ENCODE peak calls at places on chromosomes 3 and 15, in seven cellular contexts. E is GM13977, S is nephron progenitor cell, A is dorsolateral prefrontal cortex, L is heart right ventricle, D is AG09309, C is GM04503. Q is an unnamed sample.

GRCh38 chr3:51675201-51675611 is 4.2 kb downstream of the TEX264 start:
- DNase-seq in E (no peak), S (no peak), A (no peak), L (no peak), D (peak), C (no peak), Q (no peak)

GRCh38 chr3:6578526-6578925 is 282.4 kb upstream of the GRM7 start:
- DNase-seq in E (no peak), S (no peak), A (no peak), L (no peak), D (no peak), C (no peak), Q (no peak)

GRCh38 chr3:61561374-61562041 is at the start of gene PTPRG:
- DNase-seq in E (peak), S (peak), A (peak), L (peak), D (peak), C (peak), Q (peak)

GRCh38 chr3:109731639-109732473 is 394.5 kb upstream of the DPPA4 start:
- DNase-seq in E (peak), S (peak), A (no peak), L (peak), D (peak), C (peak), Q (peak)

GRCh38 chr15:64930019-64930652 is 18.4 kb downstream of the ANKDD1A start:
- DNase-seq in E (peak), S (no peak), A (no peak), L (no peak), D (no peak), C (no peak), Q (no peak)

GRCh38 chr15:77393471-77393840 is 26.4 kb downstream of the PEAK1 start:
- DNase-seq in E (no peak), S (no peak), A (no peak), L (no peak), D (no peak), C (no peak), Q (no peak)

GRCh38 chr3:150365132-150365604 is 42.9 kb upstream of the TSC22D2 start:
- DNase-seq in E (peak), S (no peak), A (no peak), L (no peak), D (no peak), C (no peak), Q (no peak)

GRCh38 chr3:39468108-39468436 is 592 bp downstream of the MOBP start:
- DNase-seq in E (no peak), S (no peak), A (no peak), L (no peak), D (no peak), C (no peak), Q (no peak)

GRCh38 chr3:66398228-66399025 is 102.4 kb downstream of the LRIG1 start:
- DNase-seq in E (no peak), S (no peak), A (no peak), L (no peak), D (no peak), C (no peak), Q (no peak)

GRCh38 chr3:64387688-64388087 is 162.4 kb upstream of the PRICKLE2 start:
- DNase-seq in E (no peak), S (no peak), A (no peak), L (no peak), D (no peak), C (no peak), Q (no peak)

GRCh38 chr3:134803051-134803505 is 8.0 kb downstream of the EPHB1 start:
- DNase-seq in E (no peak), S (no peak), A (no peak), L (no peak), D (no peak), C (no peak), Q (no peak)

GRCh38 chr3:46163551-46163981 is 44.5 kb downstream of the CCR1 start:
- DNase-seq in E (no peak), S (no peak), A (no peak), L (no peak), D (no peak), C (no peak), Q (no peak)

GRCh38 chr3:39910828-39911464 is 101.5 kb downstream of the MYRIP start:
- DNase-seq in E (no peak), S (no peak), A (no peak), L (no peak), D (no peak), C (no peak), Q (no peak)

GRCh38 chr3:16171825-16172224 is 2.7 kb upstream of the GALNT15 start:
- DNase-seq in E (no peak), S (no peak), A (no peak), L (no peak), D (no peak), C (no peak), Q (no peak)

GRCh38 chr3:134601539-134602439 is 49.0 kb downstream of the KY start:
- DNase-seq in E (no peak), S (peak), A (peak), L (no peak), D (peak), C (no peak), Q (no peak)

GRCh38 chr3:17372811-17373210 is 369.6 kb downstream of the TBC1D5 start:
- DNase-seq in E (no peak), S (no peak), A (no peak), L (no peak), D (no peak), C (peak), Q (no peak)